ENCODE peak calls at places on chromosomes 3 and 15, in eight cellular contexts. S is GM04503; C is non-pigmented ciliary epithelial cell; D is aorta; A is frontal cortex; L is activated CD4-positive, alpha-beta memory T cell treated with anti-CD3 and anti-CD28 coated beads, Interleukin-2, amount 10 ng/mL, durations not matched to agents 7 days and 5 days; Q is naive thymus-derived CD8-positive, alpha-beta T cell; E is body of pancreas. Z is an unnamed sample.

GRCh38 chr3:35772364-35773009 is 133.2 kb downstream of the ARPP21 start:
- DNase-seq in A (no peak), C (no peak), E (no peak), S (no peak), L (no peak), Q (no peak), D (no peak), Z (no peak)

GRCh38 chr3:189772584-189772983 is 141.4 kb downstream of the TP63 start:
- DNase-seq in D (no peak), E (no peak), A (no peak), C (no peak), S (peak), Q (no peak), L (no peak), Z (no peak)

GRCh38 chr3:126390751-126391150 is 4.0 kb upstream of the CFAP100 start:
- DNase-seq in E (no peak), S (no peak), C (no peak), Q (no peak), A (no peak), D (peak), L (no peak), Z (no peak)

GRCh38 chr3:172697558-172697957 is 13.3 kb downstream of the NCEH1 start:
- DNase-seq in D (no peak), A (no peak), Q (no peak), C (no peak), L (no peak), S (no peak), E (no peak), Z (no peak)

GRCh38 chr15:94930441-94930840 is 699.1 kb downstream of the MCTP2 start:
- DNase-seq in C (no peak), D (no peak), S (no peak), Q (no peak), A (no peak), E (no peak), L (no peak), Z (no peak)

GRCh38 chr3:71304684-71305083 is 278.8 kb downstream of the FOXP1 start:
- DNase-seq in E (no peak), C (no peak), S (no peak), D (no peak), Q (peak), A (no peak), L (no peak), Z (peak)

GRCh38 chr3:124885466-124886167 is 1.5 kb downstream of the ITGB5 start:
- DNase-seq in D (no peak), Q (no peak), A (no peak), E (no peak), C (no peak), L (no peak), S (peak), Z (no peak)

GRCh38 chr3:6018456-6018855 is 830.9 kb downstream of the EDEM1 start:
- DNase-seq in S (no peak), Q (no peak), D (no peak), L (no peak), A (no peak), C (no peak), E (no peak), Z (no peak)

GRCh38 chr3:42696356-42697301 is 6.0 kb downstream of the HHATL start:
- DNase-seq in C (no peak), D (peak), E (no peak), S (no peak), Q (no peak), A (no peak), L (no peak), Z (no peak)

GRCh38 chr3:64030741-64031140 is 7.4 kb upstream of the PSMD6 start:
- DNase-seq in D (peak), S (no peak), C (no peak), A (peak), E (peak), Q (peak), L (peak), Z (peak)

GRCh38 chr15:63997715-63998442 is 48.4 kb downstream of the DAPK2 start:
- DNase-seq in L (no peak), C (no peak), E (no peak), S (no peak), A (no peak), D (no peak), Q (no peak), Z (no peak)

GRCh38 chr3:12227833-12228232 is 61.0 kb upstream of the PPARG start:
- DNase-seq in Q (no peak), E (no peak), L (no peak), C (peak), A (no peak), D (no peak), S (peak), Z (no peak)

GRCh38 chr15:79981861-79982455 is 11.0 kb upstream of the BCL2A1 start:
- DNase-seq in Q (no peak), L (no peak), E (no peak), C (no peak), A (no peak), D (no peak), S (no peak), Z (no peak)

GRCh38 chr15:26773917-26774316 is 1.1 kb upstream of the GABRB3 start:
- DNase-seq in C (no peak), L (no peak), E (no peak), D (no peak), S (no peak), Q (no peak), A (no peak), Z (no peak)

GRCh38 chr3:177435301-177435700 is 238.0 kb upstream of the TBL1XR1 start:
- DNase-seq in S (no peak), A (no peak), Q (no peak), L (no peak), E (no peak), C (no peak), D (no peak), Z (no peak)

GRCh38 chr3:177589921-177590336 is 392.6 kb upstream of the TBL1XR1 start:
- DNase-seq in S (peak), L (no peak), A (no peak), Q (no peak), C (peak), E (peak), D (no peak), Z (no peak)

GRCh38 chr3:134445631-134446030 is 40.2 kb downstream of the ANAPC13 start:
- DNase-seq in C (no peak), S (peak), E (no peak), Q (no peak), A (no peak), L (no peak), D (no peak), Z (no peak)

GRCh38 chr15:33242669-33243191 is 48.2 kb upstream of the FMN1 start:
- DNase-seq in S (no peak), Q (no peak), D (no peak), E (no peak), C (no peak), A (no peak), L (no peak), Z (no peak)

GRCh38 chr3:98980915-98981596 is 79.6 kb upstream of the DCBLD2 start:
- DNase-seq in D (no peak), E (no peak), A (no peak), L (no peak), Q (no peak), S (peak), C (peak), Z (no peak)

Z was measured in CD4-positive, alpha-beta T cell.